ENCODE peak calls at places on chromosomes 13 and 19, in six cellular contexts. One of them, this sample, is unnamed.

GRCh38 chr19:8360196-8360595 is 3.8 kb upstream of the ANGPTL4 start:
- DNase-seq in GM23248: no peak
- DNase-seq in thoracic aorta: no peak
- DNase-seq in left ventricle myocardium inferior: no peak
- DNase-seq in ascending aorta: no peak
- DNase-seq in heart right ventricle: no peak
- DNase-seq in this sample: no peak

GRCh38 chr19:16594131-16594586 is 21.9 kb upstream of the SLC35E1 start:
- DNase-seq in GM23248: no peak
- DNase-seq in thoracic aorta: no peak
- DNase-seq in left ventricle myocardium inferior: no peak
- DNase-seq in ascending aorta: no peak
- DNase-seq in heart right ventricle: no peak
- DNase-seq in this sample: peak; percentile 27

GRCh38 chr19:15161028-15161984 is 39.5 kb downstream of the NOTCH3 start:
- DNase-seq in GM23248: peak; percentile 59
- DNase-seq in thoracic aorta: no peak
- DNase-seq in left ventricle myocardium inferior: no peak
- DNase-seq in ascending aorta: no peak
- DNase-seq in heart right ventricle: no peak
- DNase-seq in this sample: no peak

GRCh38 chr19:11182994-11183393 is 14.4 kb downstream of the KANK2 start:
- DNase-seq in GM23248: no peak
- DNase-seq in thoracic aorta: no peak
- DNase-seq in left ventricle myocardium inferior: no peak
- DNase-seq in ascending aorta: no peak
- DNase-seq in heart right ventricle: no peak
- DNase-seq in this sample: no peak

GRCh38 chr19:10430505-10431253 is 10.3 kb downstream of the PDE4A start:
- DNase-seq in GM23248: peak; percentile 81
- DNase-seq in thoracic aorta: no peak
- DNase-seq in left ventricle myocardium inferior: peak; percentile 72
- DNase-seq in ascending aorta: no peak
- DNase-seq in heart right ventricle: peak; percentile 79
- DNase-seq in this sample: no peak

GRCh38 chr19:2055871-2056809 is 5.1 kb upstream of the MKNK2 start:
- DNase-seq in GM23248: peak; percentile 78
- DNase-seq in thoracic aorta: no peak
- DNase-seq in left ventricle myocardium inferior: peak; percentile 71
- DNase-seq in ascending aorta: no peak
- DNase-seq in heart right ventricle: peak; percentile 56
- DNase-seq in this sample: no peak

GRCh38 chr13:46622013-46622917 is 69.3 kb downstream of the LRCH1 start:
- DNase-seq in GM23248: no peak
- DNase-seq in thoracic aorta: no peak
- DNase-seq in left ventricle myocardium inferior: no peak
- DNase-seq in ascending aorta: no peak
- DNase-seq in heart right ventricle: no peak
- DNase-seq in this sample: no peak

GRCh38 chr13:40026174-40026585 is 370.7 kb downstream of the COG6 start:
- DNase-seq in GM23248: no peak
- DNase-seq in thoracic aorta: no peak
- DNase-seq in left ventricle myocardium inferior: no peak
- DNase-seq in ascending aorta: no peak
- DNase-seq in heart right ventricle: no peak
- DNase-seq in this sample: peak; percentile 87

GRCh38 chr19:11382898-11383705 is 1.0 kb downstream of the EPOR start:
- DNase-seq in GM23248: peak; percentile 55
- DNase-seq in thoracic aorta: no peak
- DNase-seq in left ventricle myocardium inferior: peak; percentile 60
- DNase-seq in ascending aorta: no peak
- DNase-seq in heart right ventricle: peak; percentile 58
- DNase-seq in this sample: peak; percentile 23

GRCh38 chr19:41323023-41323422 is 13.1 kb downstream of the CCDC97 start:
- DNase-seq in GM23248: peak; percentile 58
- DNase-seq in thoracic aorta: no peak
- DNase-seq in left ventricle myocardium inferior: peak; percentile 45
- DNase-seq in ascending aorta: no peak
- DNase-seq in heart right ventricle: peak; percentile 52
- DNase-seq in this sample: no peak

GRCh38 chr19:5479958-5480357 is 24.7 kb downstream of the ZNRF4 start:
- DNase-seq in GM23248: no peak
- DNase-seq in thoracic aorta: no peak
- DNase-seq in left ventricle myocardium inferior: no peak
- DNase-seq in ascending aorta: no peak
- DNase-seq in heart right ventricle: no peak
- DNase-seq in this sample: no peak

GRCh38 chr19:5447700-5448311 is 7.4 kb upstream of the ZNRF4 start:
- DNase-seq in GM23248: peak; percentile 52
- DNase-seq in thoracic aorta: no peak
- DNase-seq in left ventricle myocardium inferior: no peak
- DNase-seq in ascending aorta: no peak
- DNase-seq in heart right ventricle: no peak
- DNase-seq in this sample: no peak

GRCh38 chr19:19655641-19656343 is 7.7 kb downstream of the ATP13A1 start:
- DNase-seq in GM23248: no peak
- DNase-seq in thoracic aorta: no peak
- DNase-seq in left ventricle myocardium inferior: no peak
- DNase-seq in ascending aorta: no peak
- DNase-seq in heart right ventricle: no peak
- DNase-seq in this sample: no peak

GRCh38 chr19:5178841-5179625 is 161.6 kb downstream of the PTPRS start:
- DNase-seq in GM23248: no peak
- DNase-seq in thoracic aorta: no peak
- DNase-seq in left ventricle myocardium inferior: no peak
- DNase-seq in ascending aorta: no peak
- DNase-seq in heart right ventricle: no peak
- DNase-seq in this sample: no peak

DNA sequence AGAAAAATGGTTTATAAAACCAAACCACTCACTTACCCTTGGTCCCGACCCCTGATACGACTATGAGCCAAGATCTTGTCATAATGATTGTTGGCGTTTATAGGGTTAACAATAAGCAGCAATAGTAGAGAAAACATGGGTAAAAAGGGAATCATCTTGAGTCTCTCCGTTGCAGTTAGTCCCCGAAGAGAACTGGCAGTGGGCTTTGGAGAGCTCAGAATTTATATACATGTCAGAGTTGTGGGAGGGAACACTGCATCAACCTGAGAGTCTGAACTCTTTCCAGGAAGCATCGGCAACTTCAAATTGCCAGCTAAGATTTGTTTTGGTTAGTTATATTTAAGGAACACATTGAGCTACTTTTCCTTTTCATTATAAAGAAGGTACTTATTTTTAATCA is at the start of gene POSTN:
- DNase-seq in GM23248: peak; percentile 34
- DNase-seq in thoracic aorta: no peak
- DNase-seq in left ventricle myocardium inferior: no peak
- DNase-seq in ascending aorta: no peak
- DNase-seq in heart right ventricle: no peak
- DNase-seq in this sample: no peak
- H3K4me3 ChIP-seq in GM23248: peak within 1 kb of the TSS; percentile 68
- H3K4me3 ChIP-seq in thoracic aorta: peak within 1 kb of the TSS; percentile 47
- H3K4me3 ChIP-seq in left ventricle myocardium inferior: peak within 1 kb of the TSS; percentile 36
- H3K4me3 ChIP-seq in ascending aorta: no peak within 1 kb of the TSS
- H3K4me3 ChIP-seq in heart right ventricle: peak within 1 kb of the TSS; percentile 6
- H3K4me3 ChIP-seq in this sample: no peak within 1 kb of the TSS

GRCh38 chr13:110396476-110396875 is 89.4 kb downstream of the COL4A2 start:
- DNase-seq in GM23248: no peak
- DNase-seq in thoracic aorta: no peak
- DNase-seq in left ventricle myocardium inferior: no peak
- DNase-seq in ascending aorta: no peak
- DNase-seq in heart right ventricle: no peak
- DNase-seq in this sample: no peak
- H3K27ac ChIP-seq in GM23248: peak overlapping the region; percentile 98
- H3K27ac ChIP-seq in thoracic aorta: peak overlapping the region; percentile 98
- H3K27ac ChIP-seq in left ventricle myocardium inferior: peak overlapping the region; percentile 86
- H3K27ac ChIP-seq in ascending aorta: peak overlapping the region; percentile 99
- H3K27ac ChIP-seq in heart right ventricle: peak overlapping the region; percentile 81
- H3K27ac ChIP-seq in this sample: no peak overlapping the region

DNA sequence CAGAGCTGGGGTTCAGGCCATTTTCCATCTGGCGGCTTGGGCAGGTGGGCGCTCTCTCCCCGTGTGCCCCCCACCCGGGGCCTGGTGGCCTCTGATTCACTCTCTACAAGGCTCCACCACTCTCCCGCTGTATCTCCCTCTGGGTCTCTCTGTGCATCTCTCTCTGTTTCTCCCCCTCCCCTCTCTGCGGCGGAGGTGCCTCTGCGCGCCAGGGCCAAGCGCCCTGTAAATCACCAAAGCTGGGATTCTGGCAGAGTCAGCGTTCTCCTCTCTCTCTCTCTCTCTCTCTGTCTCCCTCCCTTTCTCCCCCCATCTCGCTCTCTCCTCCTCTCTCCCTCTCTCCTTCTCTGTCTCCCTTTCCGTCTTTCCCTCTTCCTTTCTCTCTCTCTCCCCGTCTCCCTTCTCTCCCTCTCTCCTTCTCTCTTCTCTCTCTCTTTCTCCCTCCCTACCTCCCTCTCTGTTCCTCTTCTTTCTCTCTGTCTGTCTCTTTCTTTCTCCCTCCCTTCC is 3.9 kb downstream of the NFIC start:
- DNase-seq in GM23248: peak; percentile 34
- DNase-seq in thoracic aorta: no peak
- DNase-seq in left ventricle myocardium inferior: no peak
- DNase-seq in ascending aorta: no peak
- DNase-seq in heart right ventricle: no peak
- DNase-seq in this sample: no peak
- H3K4me3 ChIP-seq in GM23248: peak overlapping the region; percentile 91
- H3K4me3 ChIP-seq in thoracic aorta: peak overlapping the region; percentile 99
- H3K4me3 ChIP-seq in left ventricle myocardium inferior: peak overlapping the region; percentile 89
- H3K4me3 ChIP-seq in ascending aorta: peak overlapping the region; percentile 99
- H3K4me3 ChIP-seq in heart right ventricle: peak overlapping the region; percentile 79
- H3K4me3 ChIP-seq in this sample: no peak overlapping the region

DNA sequence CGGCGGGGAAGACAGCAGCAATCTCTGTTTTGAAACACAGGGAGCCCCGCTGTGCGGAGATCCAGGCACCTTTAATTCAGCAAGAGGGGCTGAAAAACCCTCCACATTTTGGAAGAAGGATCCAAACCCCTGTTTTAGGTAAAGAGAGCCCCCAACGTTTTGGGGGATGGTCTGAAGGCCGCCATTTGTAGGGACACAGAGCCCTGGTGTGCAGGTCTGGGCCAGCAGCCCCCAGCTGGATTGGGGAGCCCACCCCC is 3.5 kb upstream of the HOOK2 start:
- DNase-seq in GM23248: no peak
- DNase-seq in thoracic aorta: no peak
- DNase-seq in left ventricle myocardium inferior: no peak
- DNase-seq in ascending aorta: no peak
- DNase-seq in heart right ventricle: no peak
- DNase-seq in this sample: no peak
- H3K27ac ChIP-seq in GM23248: peak overlapping the region; percentile 96
- H3K27ac ChIP-seq in thoracic aorta: peak overlapping the region; percentile 95
- H3K27ac ChIP-seq in left ventricle myocardium inferior: peak overlapping the region; percentile 95
- H3K27ac ChIP-seq in ascending aorta: peak overlapping the region; percentile 93
- H3K27ac ChIP-seq in heart right ventricle: peak overlapping the region; percentile 97
- H3K27ac ChIP-seq in this sample: peak overlapping the region; percentile 91